ENCODE peak calls at places on chromosomes 2 and 18, in four cellular contexts. A is psoas muscle, V is adrenal gland, S is breast epithelium. Y is an unnamed sample. For H3K4me1, the result is how much of the 10 kb centered on the place peaks cover.

GRCh38 chr2:235979753-235980459 is 188.3 kb downstream of the GBX2 start:
- DNase-seq in A (no peak), V (no peak), S (no peak), Y (no peak)

GRCh38 chr2:185919155-185919554 is 180.6 kb downstream of the FSIP2 start:
- DNase-seq in A (no peak), V (no peak), S (no peak), Y (no peak)

GRCh38 chr2:223697921-223698645 is 95.9 kb upstream of the SCG2 start:
- DNase-seq in A (no peak), V (no peak), S (no peak), Y (no peak)

GRCh38 chr2:51813245-51813644 is 781.3 kb upstream of the NRXN1 start:
- DNase-seq in A (no peak), V (no peak), S (no peak), Y (no peak)

GRCh38 chr2:205814039-205814364 is 131.7 kb downstream of the NRP2 start:
- DNase-seq in A (no peak), V (no peak), S (no peak), Y (no peak)

GRCh38 chr2:32064021-32064678 is 794 bp downstream of the SPAST start:
- DNase-seq in A (no peak), V (peak), S (no peak), Y (no peak)

GRCh38 chr2:113157108-113157896 is 16.5 kb upstream of the PSD4 start:
- DNase-seq in A (no peak), V (peak), S (no peak), Y (peak)

GRCh38 chr2:99868260-99868659 is 274.1 kb downstream of the AFF3 start:
- DNase-seq in A (no peak), V (no peak), S (no peak), Y (no peak)

GRCh38 chr18:67926929-67927864 is 410.7 kb upstream of the DSEL start:
- DNase-seq in A (no peak), V (no peak), S (no peak), Y (no peak)

GRCh38 chr2:219497495-219498279 is 1.0 kb upstream of the GMPPA start:
- DNase-seq in A (peak), V (peak), S (peak), Y (peak)

GRCh38 chr2:218255441-218255840 is 5.4 kb upstream of the GPBAR1 start:
- DNase-seq in A (no peak), V (no peak), S (no peak), Y (no peak)

GRCh38 chr2:43818761-43819160 is 19.9 kb downstream of the ABCG5 start:
- DNase-seq in A (no peak), V (peak), S (no peak), Y (peak)

GRCh38 chr2:121635371-121635770 is 13.9 kb downstream of the CLASP1 start:
- DNase-seq in A (no peak), V (no peak), S (no peak), Y (no peak)

DNA sequence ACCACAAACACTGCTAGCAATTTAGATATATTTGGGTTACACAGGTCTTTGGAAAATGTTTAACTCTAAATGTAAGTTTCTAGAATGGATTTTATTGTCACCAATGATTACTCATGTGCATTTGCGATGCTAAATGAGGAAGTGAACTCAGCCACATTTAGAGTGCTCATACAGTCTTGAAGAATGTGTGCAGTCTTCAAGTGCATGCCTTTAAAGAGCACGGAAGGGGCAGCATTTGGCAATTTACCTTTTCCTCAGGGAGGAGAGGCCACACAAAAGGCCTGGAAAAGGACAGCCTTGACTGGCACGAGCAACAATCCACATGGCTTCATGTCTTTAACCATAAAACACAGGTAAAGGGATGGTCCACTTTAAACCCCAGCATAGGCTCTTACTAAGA is 78.5 kb upstream of the STK17B start:
- DNase-seq in A (no peak), V (no peak), S (no peak), Y (peak)
- H3K4me1 ChIP-seq in A (under half), V (under half), S (under half), Y (under half)

DNA sequence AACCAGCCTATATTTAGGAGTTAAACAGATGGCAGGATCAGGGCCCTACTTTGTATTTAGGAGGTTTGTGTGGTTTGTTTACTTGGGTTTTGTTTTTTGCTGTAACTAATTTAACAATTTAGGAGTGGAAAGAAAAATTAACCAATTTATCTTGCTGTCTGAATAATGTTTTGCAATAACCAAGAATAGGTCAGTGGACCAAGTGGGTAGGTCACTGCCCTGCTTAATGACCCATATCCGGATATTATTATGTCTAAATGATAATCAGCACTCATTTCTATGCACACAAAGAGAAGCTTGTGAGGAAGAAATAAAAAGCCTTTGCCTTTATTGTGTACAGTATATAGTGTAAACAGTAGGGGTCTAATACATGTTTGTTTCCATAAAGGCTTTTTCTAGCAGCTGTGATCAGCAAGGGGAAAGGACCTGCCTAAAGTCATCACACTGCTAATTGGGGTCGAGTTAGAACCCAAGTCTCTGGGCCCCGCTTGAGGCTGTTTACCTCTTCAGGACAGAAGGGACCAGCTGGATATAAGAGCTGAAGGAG is 76.6 kb downstream of the TGOLN2 start:
- DNase-seq in A (no peak), V (no peak), S (no peak), Y (no peak)
- H3K4me1 ChIP-seq in A (under half), V (under half), S (under half), Y (under half)

GRCh38 chr2:37653805-37654378 is 17.6 kb downstream of the CDC42EP3 start:
- DNase-seq in A (peak), V (peak), S (peak), Y (no peak)

GRCh38 chr2:37654932-37655331 is 16.5 kb downstream of the CDC42EP3 start:
- DNase-seq in A (no peak), V (no peak), S (no peak), Y (no peak)

GRCh38 chr2:37654419-37654818 is 17.0 kb downstream of the CDC42EP3 start:
- DNase-seq in A (no peak), V (no peak), S (no peak), Y (no peak)

GRCh38 chr2:37652199-37652640 is 19.2 kb downstream of the CDC42EP3 start:
- DNase-seq in A (no peak), V (peak), S (no peak), Y (no peak)

DNA sequence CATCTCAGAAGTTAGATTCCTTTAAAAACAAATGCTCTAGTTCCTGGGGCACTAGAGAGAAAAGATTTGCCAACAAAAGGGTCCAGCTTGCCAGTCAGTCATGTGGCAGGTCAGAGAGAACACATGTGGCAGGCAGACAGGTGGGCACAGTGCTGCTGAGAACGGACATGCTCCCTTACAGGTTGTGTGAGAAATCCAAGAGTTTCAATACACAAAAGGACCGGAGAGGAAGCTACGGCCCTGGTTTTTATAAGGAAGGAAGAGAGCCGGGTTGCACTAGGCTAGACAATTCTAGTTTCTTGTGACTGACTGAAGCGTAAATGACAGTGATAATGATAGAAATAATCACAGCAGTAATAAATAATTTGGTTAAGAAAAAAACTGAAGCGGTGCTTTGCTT is 18.3 kb downstream of the CDC42EP3 start:
- DNase-seq in A (no peak), V (no peak), S (no peak), Y (no peak)
- H3K4me1 ChIP-seq in A (half or more), V (under half), S (under half), Y (half or more)

GRCh38 chr18:26792661-26793060 is 72.8 kb downstream of the AQP4 start:
- DNase-seq in A (no peak), V (no peak), S (no peak), Y (no peak)

GRCh38 chr18:26794210-26795101 is 71.1 kb downstream of the AQP4 start:
- DNase-seq in A (no peak), V (no peak), S (no peak), Y (no peak)

DNA sequence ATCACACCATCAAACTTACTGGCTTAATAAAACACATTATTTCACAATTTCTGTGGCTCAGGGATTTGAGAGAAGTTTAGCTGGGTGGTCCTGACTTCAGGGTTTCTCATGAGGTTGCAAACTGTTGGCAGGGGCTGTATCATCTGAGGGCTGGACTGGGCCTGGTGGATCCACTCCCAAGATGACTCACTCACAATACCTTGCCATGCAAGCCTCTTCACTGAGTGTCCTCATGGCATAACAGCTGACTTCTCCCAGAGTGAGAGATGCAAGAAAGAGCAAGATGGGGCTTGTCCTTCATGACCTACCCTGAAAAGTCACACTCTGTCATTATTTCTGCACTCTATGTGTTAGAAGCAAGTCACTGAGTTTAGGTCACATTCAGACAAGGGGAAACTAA is 73.8 kb downstream of the AQP4 start:
- DNase-seq in A (no peak), V (no peak), S (no peak), Y (no peak)
- H3K4me1 ChIP-seq in A (under half), V (under half), S (under half), Y (under half)

DNA sequence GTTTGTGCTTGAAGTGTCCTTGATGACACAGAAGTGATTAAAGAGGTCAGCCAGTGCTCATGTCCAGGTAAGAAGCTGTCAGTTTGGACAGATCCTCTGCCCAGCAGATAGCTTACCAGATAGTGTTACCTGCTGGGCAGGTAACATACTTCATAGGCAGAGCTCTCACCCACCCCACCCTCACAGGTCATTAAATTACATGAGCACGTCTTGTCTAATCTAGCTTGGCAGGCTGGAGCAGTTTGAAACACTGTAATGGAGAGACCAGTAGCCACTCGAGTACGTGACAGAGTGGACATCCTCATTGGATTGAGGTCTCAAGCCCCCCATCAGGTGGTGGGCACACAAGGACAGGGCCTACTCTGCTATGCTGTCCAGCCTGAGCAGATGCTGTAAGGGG is 27.1 kb downstream of the TTC32 start:
- DNase-seq in A (no peak), V (no peak), S (no peak), Y (no peak)
- H3K4me1 ChIP-seq in A (under half), V (under half), S (under half), Y (under half)

GRCh38 chr18:55320399-55321255 is 267.4 kb downstream of the TCF4 start:
- DNase-seq in A (no peak), V (no peak), S (no peak), Y (no peak)
- H3K4me1 ChIP-seq in A (under half), V (under half), S (under half), Y (under half)

Y was measured in upper lobe of left lung.